ENCODE peak calls at places on chromosomes 16 and 17, in seven cellular contexts. L, V, M, F, W, I and O are unnamed samples. For H3K4me1, the result is how much of the 10 kb centered on the place peaks cover.

GRCh38 chr17:42760652-42761581 is at the start of gene RAMP2:
- DNase-seq in W (no peak), F (peak), L (peak), I (peak), M (no peak), V (no peak), O (no peak)

GRCh38 chr16:13793788-13794461 is 126.0 kb upstream of the ERCC4 start:
- DNase-seq in M (peak), V (no peak), L (no peak), W (no peak), I (peak), F (no peak), O (no peak)

GRCh38 chr16:86019446-86020047 is 120.6 kb downstream of the IRF8 start:
- DNase-seq in W (no peak), M (peak), L (no peak), F (no peak), V (no peak), I (peak), O (no peak)

GRCh38 chr16:27226476-27226875 is 23.1 kb downstream of the KDM8 start:
- DNase-seq in V (no peak), M (no peak), L (no peak), F (no peak), I (no peak), W (no peak), O (no peak)

GRCh38 chr16:68790130-68790761 is 53.1 kb upstream of the TANGO6 start:
- DNase-seq in L (peak), W (peak), V (no peak), M (no peak), I (peak), F (no peak), O (no peak)

GRCh38 chr16:2829501-2830354 is at the start of gene ZG16B:
- DNase-seq in F (no peak), L (no peak), W (no peak), M (no peak), I (no peak), V (peak), O (peak)

GRCh38 chr17:68399638-68400403 is 57.5 kb downstream of the WIPI1 start:
- DNase-seq in I (peak), W (peak), V (no peak), F (no peak), M (no peak), L (peak), O (no peak)

GRCh38 chr16:17850626-17851265 is 380.0 kb upstream of the XYLT1 start:
- DNase-seq in W (no peak), F (no peak), I (no peak), V (no peak), M (no peak), L (no peak), O (no peak)

GRCh38 chr17:40548491-40548981 is 16.7 kb downstream of the CCR7 start:
- DNase-seq in V (peak), I (no peak), W (peak), F (no peak), M (peak), L (no peak), O (no peak)

GRCh38 chr16:9075299-9076071 is 16.0 kb upstream of the HAPSTR1 start:
- DNase-seq in M (no peak), I (no peak), F (no peak), V (no peak), L (no peak), W (no peak), O (no peak)

GRCh38 chr16:22397931-22398330 is 23.5 kb upstream of the CDR2 start:
- DNase-seq in W (no peak), L (no peak), M (no peak), I (no peak), F (no peak), V (no peak), O (no peak)

GRCh38 chr16:83725313-83725712 is 82.5 kb upstream of the HSBP1 start:
- DNase-seq in L (no peak), M (no peak), F (no peak), W (no peak), I (no peak), V (no peak), O (no peak)

GRCh38 chr16:83402969-83403368 is 404.8 kb upstream of the HSBP1 start:
- DNase-seq in I (no peak), L (peak), F (no peak), W (no peak), V (no peak), M (no peak), O (no peak)

GRCh38 chr17:4032738-4033137 is 68.5 kb upstream of the ATP2A3 start:
- DNase-seq in F (no peak), M (no peak), V (no peak), L (no peak), I (no peak), W (no peak), O (no peak)

GRCh38 chr17:69870091-69870530 is 204.9 kb upstream of the KCNJ16 start:
- DNase-seq in L (peak), V (no peak), M (no peak), I (no peak), W (no peak), F (no peak), O (no peak)

GRCh38 chr17:37176683-37177082 is 199.1 kb upstream of the C17orf78 start:
- DNase-seq in L (peak), M (no peak), V (no peak), F (no peak), W (no peak), I (no peak), O (no peak)

GRCh38 chr17:4764612-4765011 is 7.1 kb upstream of the TM4SF5 start:
- DNase-seq in F (no peak), I (no peak), V (no peak), W (no peak), M (no peak), L (no peak), O (no peak)

GRCh38 chr17:64032081-64032480 is 11.6 kb upstream of the ICAM2 start:
- DNase-seq in F (no peak), W (no peak), V (no peak), M (no peak), L (peak), I (peak), O (no peak)

GRCh38 chr17:74133726-74134125 is 69.8 kb upstream of the RPL38 start:
- DNase-seq in W (no peak), M (no peak), V (no peak), L (no peak), I (no peak), F (no peak), O (no peak)

GRCh38 chr17:44807817-44808155 is 22.3 kb downstream of the GJC1 start:
- DNase-seq in F (no peak), M (no peak), V (no peak), I (no peak), L (no peak), W (no peak), O (no peak)

GRCh38 chr16:64416232-64417010 is 705.4 kb downstream of the CDH11 start:
- DNase-seq in V (no peak), M (no peak), I (no peak), L (peak), W (no peak), F (no peak), O (no peak)

GRCh38 chr17:74259667-74260524 is 14.1 kb upstream of the DNAI2 start:
- DNase-seq in F (no peak), V (no peak), I (no peak), W (no peak), M (no peak), L (no peak), O (no peak)

GRCh38 chr16:50697881-50698767 is 4.7 kb downstream of the NOD2 start:
- DNase-seq in M (peak), W (no peak), V (no peak), L (peak), I (no peak), F (no peak), O (peak)

GRCh38 chr16:82345318-82345717 is 175.3 kb upstream of the MPHOSPH6 start:
- DNase-seq in W (no peak), F (no peak), V (no peak), I (no peak), M (no peak), L (no peak), O (no peak)

GRCh38 chr17:82791532-82791931 is 39.7 kb downstream of the TBCD start:
- DNase-seq in W (no peak), M (no peak), V (no peak), L (peak), F (no peak), I (no peak), O (no peak)

GRCh38 chr16:53614346-53614745 is 89.3 kb downstream of the RPGRIP1L start:
- DNase-seq in V (no peak), L (peak), M (no peak), F (no peak), W (no peak), I (no peak), O (no peak)

GRCh38 chr16:12545292-12545610 is 258.4 kb downstream of the CPPED1 start:
- DNase-seq in L (no peak), V (no peak), I (no peak), F (no peak), M (no peak), W (no peak), O (no peak)
- H3K4me1 ChIP-seq in L (under half), V (under half), I (under half), F (under half), M (under half), W (under half), O (under half)

GRCh38 chr17:7823581-7824001 is 10.4 kb upstream of the KDM6B start:
- DNase-seq in I (no peak), L (no peak), F (no peak), M (no peak), W (no peak), V (no peak), O (no peak)

GRCh38 chr17:7822126-7822525 is 11.9 kb upstream of the KDM6B start:
- DNase-seq in I (no peak), W (no peak), M (no peak), L (no peak), V (no peak), F (no peak), O (no peak)

GRCh38 chr17:7824021-7824924 is 9.7 kb upstream of the KDM6B start:
- DNase-seq in F (no peak), W (no peak), I (peak), L (no peak), M (no peak), V (no peak), O (no peak)

GRCh38 chr17:7820231-7820630 is 13.8 kb upstream of the KDM6B start:
- DNase-seq in V (no peak), I (no peak), W (no peak), M (no peak), F (no peak), L (no peak), O (no peak)

GRCh38 chr17:7825206-7825980 is 8.6 kb upstream of the KDM6B start:
- DNase-seq in W (no peak), M (peak), L (peak), F (no peak), I (peak), V (no peak), O (no peak)
- TF ChIP-seq CTCF in W (no peak), M (peak), L (no peak), F (peak), I (no peak), V (no peak), O (no peak)

GRCh38 chr16:89761304-89761922 is 40.1 kb downstream of the ZNF276 start:
- DNase-seq in V (no peak), F (no peak), M (no peak), I (no peak), L (no peak), W (no peak), O (no peak)
- H3K4me1 ChIP-seq in V (under half), F (under half), M (under half), I (under half), L (under half), W (under half), O (under half)

DNA sequence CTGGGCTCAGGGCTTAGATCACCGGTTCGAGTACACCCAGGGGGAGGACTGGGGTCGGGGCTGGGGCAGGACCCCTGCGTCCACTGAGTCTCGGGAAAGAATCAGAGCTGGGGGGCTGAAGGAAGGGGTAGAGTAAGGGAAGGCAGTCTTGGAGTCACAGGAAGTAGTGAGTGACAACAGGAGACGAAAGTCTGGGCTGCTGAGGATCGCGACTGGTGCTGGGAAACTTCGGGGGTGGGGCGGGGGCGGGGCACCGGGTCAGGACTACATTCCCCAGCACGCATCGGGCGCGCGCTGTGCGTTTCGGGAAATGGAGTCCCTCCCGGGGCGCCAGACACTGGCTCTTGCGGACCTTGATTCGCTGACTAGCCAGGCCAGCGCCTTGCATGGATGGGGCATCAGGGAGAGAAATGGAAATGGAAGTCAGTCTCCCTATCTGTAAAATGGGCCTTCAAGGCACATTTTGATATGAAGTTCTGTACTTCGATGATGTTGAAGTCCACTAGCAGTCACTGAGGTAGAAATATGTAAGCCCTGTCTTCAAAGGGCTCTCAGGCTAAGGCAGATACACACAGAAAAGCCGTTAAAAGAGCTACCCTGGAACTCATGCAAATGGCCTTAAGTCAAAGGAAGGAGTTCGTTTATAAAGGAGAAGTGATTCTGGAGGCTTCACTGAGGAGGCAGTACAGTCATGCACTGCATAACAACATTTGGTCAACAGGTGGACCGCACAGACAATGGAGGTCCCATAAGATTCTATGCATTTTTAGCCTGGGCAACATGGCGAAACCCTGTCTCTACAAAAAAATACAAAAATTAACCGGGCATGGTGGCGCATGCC is 696 bp downstream of the CTF1 start:
- DNase-seq in L (peak), W (peak), I (peak), V (peak), M (peak), F (peak), O (peak)
- TF ChIP-seq CTCF in L (no peak), W (no peak), I (no peak), V (no peak), M (no peak), F (no peak), O (no peak)

GRCh38 chr17:43774304-43775250 is 4.2 kb downstream of the DUSP3 start:
- DNase-seq in I (no peak), W (no peak), L (no peak), M (no peak), V (no peak), F (no peak), O (no peak)
- H3K4me1 ChIP-seq in I (under half), W (under half), L (under half), M (under half), V (under half), F (half or more), O (under half)

GRCh38 chr16:66278604-66279262 is 87.8 kb upstream of the CDH5 start:
- DNase-seq in M (no peak), F (no peak), V (no peak), L (no peak), I (no peak), W (no peak), O (no peak)
- TF ChIP-seq CTCF in M (no peak), F (no peak), V (no peak), L (no peak), I (no peak), W (no peak), O (no peak)

GRCh38 chr16:88685156-88686061 is 898 bp downstream of the SNAI3 start:
- DNase-seq in M (peak), F (no peak), L (peak), V (no peak), I (no peak), W (no peak), O (no peak)

GRCh38 chr16:88687254-88687576 is 908 bp upstream of the SNAI3 start:
- DNase-seq in I (no peak), F (no peak), L (no peak), M (no peak), W (no peak), V (no peak), O (peak)

GRCh38 chr16:88684569-88685155 is 1.6 kb downstream of the SNAI3 start:
- DNase-seq in M (no peak), F (no peak), L (no peak), V (no peak), I (no peak), W (no peak), O (no peak)

GRCh38 chr16:88686439-88687253 is at the start of gene SNAI3:
- DNase-seq in F (peak), V (peak), I (no peak), W (peak), L (peak), M (peak), O (peak)

DNA sequence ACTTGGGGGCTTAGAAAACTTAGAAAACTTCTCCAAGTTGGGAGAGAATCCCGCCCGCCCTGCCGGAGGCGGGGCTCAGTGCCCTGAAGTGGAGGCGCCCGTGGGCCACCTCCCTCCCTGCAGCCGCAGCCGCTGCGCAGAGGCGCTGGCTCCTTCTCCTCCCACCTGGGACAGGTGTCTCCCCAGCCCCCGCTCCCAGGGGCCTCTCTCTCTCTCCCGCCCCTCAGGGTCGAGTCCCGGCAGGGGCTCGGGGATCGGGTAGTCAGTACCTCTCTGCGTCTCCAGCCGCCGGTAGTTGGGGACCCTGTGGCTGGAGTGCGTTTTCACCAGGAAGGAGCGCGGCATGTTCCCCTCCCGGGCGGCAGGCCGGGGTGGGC is 257 bp downstream of the SNAI3 start:
- DNase-seq in V (no peak), F (peak), L (no peak), M (no peak), W (no peak), I (no peak), O (no peak)
- H3K4me1 ChIP-seq in V (under half), F (under half), L (under half), M (under half), W (under half), I (under half), O (under half)